ENCODE peak calls at places on chromosomes 2 and 18, in six cellular contexts. One of them, this sample, is unnamed.

GRCh38 chr18:69795785-69796184 is 151.9 kb downstream of the CD226 start:
- DNase-seq in EL: peak; percentile 32
- DNase-seq in fibroblast of lung: no peak
- DNase-seq in ACHN: no peak
- DNase-seq in HT1080: peak; percentile 10
- DNase-seq in COR-L47: no peak
- DNase-seq in this sample: no peak

GRCh38 chr2:172148246-172148645 is 45.5 kb upstream of the DLX2 start:
- DNase-seq in EL: peak; percentile 52
- DNase-seq in fibroblast of lung: no peak
- DNase-seq in ACHN: no peak
- DNase-seq in HT1080: peak; percentile 50
- DNase-seq in COR-L47: no peak
- DNase-seq in this sample: no peak

GRCh38 chr18:48792141-48792540 is 158.6 kb downstream of the SMAD7 start:
- DNase-seq in EL: no peak
- DNase-seq in fibroblast of lung: no peak
- DNase-seq in ACHN: no peak
- DNase-seq in HT1080: no peak
- DNase-seq in COR-L47: no peak
- DNase-seq in this sample: no peak

GRCh38 chr2:228699888-228700287 is 518.4 kb upstream of the SPHKAP start:
- DNase-seq in EL: no peak
- DNase-seq in fibroblast of lung: no peak
- DNase-seq in ACHN: no peak
- DNase-seq in HT1080: no peak
- DNase-seq in COR-L47: no peak
- DNase-seq in this sample: no peak

GRCh38 chr18:906416-907170 is 1.9 kb downstream of the ADCYAP1 start:
- DNase-seq in EL: no peak
- DNase-seq in fibroblast of lung: no peak
- DNase-seq in ACHN: no peak
- DNase-seq in HT1080: no peak
- DNase-seq in COR-L47: peak; percentile 84
- DNase-seq in this sample: no peak

GRCh38 chr18:36458306-36458705 is 160.8 kb downstream of the FHOD3 start:
- DNase-seq in EL: no peak
- DNase-seq in fibroblast of lung: no peak
- DNase-seq in ACHN: no peak
- DNase-seq in HT1080: no peak
- DNase-seq in COR-L47: no peak
- DNase-seq in this sample: no peak

GRCh38 chr2:44941551-44942234 is at the start of gene SIX3:
- DNase-seq in EL: peak; percentile 36
- DNase-seq in fibroblast of lung: no peak
- DNase-seq in ACHN: peak; percentile 49
- DNase-seq in HT1080: no peak
- DNase-seq in COR-L47: no peak
- DNase-seq in this sample: peak; percentile 59

GRCh38 chr18:36693931-36694661 is 134.7 kb downstream of the TPGS2 start:
- DNase-seq in EL: peak; percentile 60
- DNase-seq in fibroblast of lung: no peak
- DNase-seq in ACHN: no peak
- DNase-seq in HT1080: no peak
- DNase-seq in COR-L47: peak; percentile 90
- DNase-seq in this sample: no peak

GRCh38 chr2:238434846-238435751 is 8.4 kb downstream of the ASB1 start:
- DNase-seq in EL: no peak
- DNase-seq in fibroblast of lung: no peak
- DNase-seq in ACHN: no peak
- DNase-seq in HT1080: no peak
- DNase-seq in COR-L47: no peak
- DNase-seq in this sample: no peak

GRCh38 chr2:105977212-105977611 is 216.9 kb downstream of the UXS1 start:
- DNase-seq in EL: peak; percentile 89
- DNase-seq in fibroblast of lung: peak; percentile 67
- DNase-seq in ACHN: peak; percentile 6
- DNase-seq in HT1080: peak; percentile 94
- DNase-seq in COR-L47: no peak
- DNase-seq in this sample: no peak

GRCh38 chr2:237875234-237876055 is 16.0 kb downstream of the RAMP1 start:
- DNase-seq in EL: no peak
- DNase-seq in fibroblast of lung: no peak
- DNase-seq in ACHN: no peak
- DNase-seq in HT1080: no peak
- DNase-seq in COR-L47: no peak
- DNase-seq in this sample: no peak

GRCh38 chr2:224682121-224682520 is 34.0 kb downstream of the CCDC195 start:
- DNase-seq in EL: no peak
- DNase-seq in fibroblast of lung: no peak
- DNase-seq in ACHN: no peak
- DNase-seq in HT1080: no peak
- DNase-seq in COR-L47: no peak
- DNase-seq in this sample: no peak

GRCh38 chr2:125746321-125746983 is 909.5 kb upstream of the GYPC start:
- DNase-seq in EL: no peak
- DNase-seq in fibroblast of lung: no peak
- DNase-seq in ACHN: no peak
- DNase-seq in HT1080: no peak
- DNase-seq in COR-L47: no peak
- DNase-seq in this sample: no peak

GRCh38 chr2:62787381-62787780 is 81.9 kb downstream of the EHBP1 start:
- DNase-seq in EL: peak; percentile 36
- DNase-seq in fibroblast of lung: peak; percentile 74
- DNase-seq in ACHN: peak; percentile 68
- DNase-seq in HT1080: peak; percentile 36
- DNase-seq in COR-L47: peak; percentile 41
- DNase-seq in this sample: peak; percentile 65

GRCh38 chr2:223737207-223737606 is 100.2 kb downstream of the AP1S3 start:
- DNase-seq in EL: no peak
- DNase-seq in fibroblast of lung: no peak
- DNase-seq in ACHN: no peak
- DNase-seq in HT1080: no peak
- DNase-seq in COR-L47: no peak
- DNase-seq in this sample: no peak

GRCh38 chr18:354003-354402 is 86.2 kb upstream of the THOC1 start:
- DNase-seq in EL: peak; percentile 57
- DNase-seq in fibroblast of lung: no peak
- DNase-seq in ACHN: no peak
- DNase-seq in HT1080: no peak
- DNase-seq in COR-L47: no peak
- DNase-seq in this sample: no peak

GRCh38 chr18:2480536-2480935 is 90.8 kb downstream of the METTL4 start:
- DNase-seq in EL: peak; percentile 8
- DNase-seq in fibroblast of lung: no peak
- DNase-seq in ACHN: no peak
- DNase-seq in HT1080: no peak
- DNase-seq in COR-L47: no peak
- DNase-seq in this sample: no peak

GRCh38 chr2:218953366-218953954 is 6.0 kb upstream of the CDK5R2 start:
- DNase-seq in EL: no peak
- DNase-seq in fibroblast of lung: no peak
- DNase-seq in ACHN: no peak
- DNase-seq in HT1080: no peak
- DNase-seq in COR-L47: no peak
- DNase-seq in this sample: no peak

GRCh38 chr2:15993232-15993610 is 52.9 kb downstream of the MYCN start:
- DNase-seq in EL: no peak
- DNase-seq in fibroblast of lung: no peak
- DNase-seq in ACHN: no peak
- DNase-seq in HT1080: no peak
- DNase-seq in COR-L47: no peak
- DNase-seq in this sample: no peak

GRCh38 chr2:190407662-190408537 is at the start of gene MFSD6:
- DNase-seq in EL: peak; percentile 30
- DNase-seq in fibroblast of lung: no peak
- DNase-seq in ACHN: peak; percentile 45
- DNase-seq in HT1080: no peak
- DNase-seq in COR-L47: peak; percentile 74
- DNase-seq in this sample: peak; percentile 9

GRCh38 chr18:39635192-39635591 is 2069.6 kb upstream of the CELF4 start:
- DNase-seq in EL: no peak
- DNase-seq in fibroblast of lung: no peak
- DNase-seq in ACHN: no peak
- DNase-seq in HT1080: no peak
- DNase-seq in COR-L47: no peak
- DNase-seq in this sample: no peak

GRCh38 chr2:57878573-57878910 is 168.1 kb upstream of the VRK2 start:
- DNase-seq in EL: no peak
- DNase-seq in fibroblast of lung: no peak
- DNase-seq in ACHN: peak; percentile 40
- DNase-seq in HT1080: no peak
- DNase-seq in COR-L47: no peak
- DNase-seq in this sample: no peak

GRCh38 chr2:127410871-127411396 is 7.3 kb upstream of the PROC start:
- DNase-seq in EL: peak; percentile 85
- DNase-seq in fibroblast of lung: peak; percentile 37
- DNase-seq in ACHN: peak; percentile 74
- DNase-seq in HT1080: no peak
- DNase-seq in COR-L47: no peak
- DNase-seq in this sample: peak; percentile 76

GRCh38 chr2:33810046-33810835 is 211.1 kb upstream of the FAM98A start:
- DNase-seq in EL: peak; percentile 91
- DNase-seq in fibroblast of lung: no peak
- DNase-seq in ACHN: no peak
- DNase-seq in HT1080: peak; percentile 39
- DNase-seq in COR-L47: no peak
- DNase-seq in this sample: no peak

GRCh38 chr2:218260742-218261423 is at the start of gene GPBAR1:
- DNase-seq in EL: no peak
- DNase-seq in fibroblast of lung: no peak
- DNase-seq in ACHN: peak; percentile 17
- DNase-seq in HT1080: no peak
- DNase-seq in COR-L47: no peak
- DNase-seq in this sample: no peak

GRCh38 chr18:51053822-51054221 is 23.8 kb downstream of the SMAD4 start:
- DNase-seq in EL: no peak
- DNase-seq in fibroblast of lung: no peak
- DNase-seq in ACHN: peak; percentile 22
- DNase-seq in HT1080: no peak
- DNase-seq in COR-L47: no peak
- DNase-seq in this sample: peak; percentile 31

GRCh38 chr2:120741514-120742448 is 6.1 kb downstream of the GLI2 start:
- DNase-seq in EL: no peak
- DNase-seq in fibroblast of lung: peak; percentile 19
- DNase-seq in ACHN: peak; percentile 47
- DNase-seq in HT1080: no peak
- DNase-seq in COR-L47: no peak
- DNase-seq in this sample: no peak

GRCh38 chr2:7709907-7710306 is 792.7 kb downstream of the RNF144A start:
- DNase-seq in EL: peak; percentile 73
- DNase-seq in fibroblast of lung: no peak
- DNase-seq in ACHN: no peak
- DNase-seq in HT1080: peak; percentile 44
- DNase-seq in COR-L47: no peak
- DNase-seq in this sample: no peak

GRCh38 chr2:221570321-221571107 is 1.6 kb downstream of the EPHA4 start:
- DNase-seq in EL: peak; percentile 37
- DNase-seq in fibroblast of lung: peak; percentile 54
- DNase-seq in ACHN: peak; percentile 48
- DNase-seq in HT1080: no peak
- DNase-seq in COR-L47: peak; percentile 49
- DNase-seq in this sample: no peak

GRCh38 chr2:32611366-32611765 is 16.5 kb upstream of the TTC27 start:
- DNase-seq in EL: no peak
- DNase-seq in fibroblast of lung: no peak
- DNase-seq in ACHN: peak; percentile 24
- DNase-seq in HT1080: no peak
- DNase-seq in COR-L47: no peak
- DNase-seq in this sample: no peak

GRCh38 chr18:70044626-70045025 is 97.0 kb upstream of the CD226 start:
- DNase-seq in EL: peak; percentile 97
- DNase-seq in fibroblast of lung: peak; percentile 93
- DNase-seq in ACHN: peak; percentile 69
- DNase-seq in HT1080: peak; percentile 95
- DNase-seq in COR-L47: no peak
- DNase-seq in this sample: peak; percentile 97

GRCh38 chr2:12513339-12513738 is 203.4 kb upstream of the TRIB2 start:
- DNase-seq in EL: no peak
- DNase-seq in fibroblast of lung: no peak
- DNase-seq in ACHN: no peak
- DNase-seq in HT1080: no peak
- DNase-seq in COR-L47: no peak
- DNase-seq in this sample: no peak

This sample was measured in lung microvascular endothelial cell.